ENCODE peak calls at places on chromosome 22, in seven cellular contexts. H is tibial artery, X is suprapubic skin, B is MM.1S, F is dorsolateral prefrontal cortex, P is body of pancreas, N is lower lobe of right lung. R is an unnamed sample.

GRCh38 chr22:42904049-42904448 is 47.0 kb upstream of the ARFGAP3 start:
- DNase-seq in N (no peak), X (no peak), H (no peak), P (no peak), F (no peak), B (no peak), R (no peak)

GRCh38 chr22:31248138-31248745 is 36.1 kb downstream of the LIMK2 start:
- DNase-seq in H (peak; percentile 78), B (peak; percentile 43), P (peak; percentile 83), X (peak; percentile 88), F (peak; percentile 43), N (peak; percentile 82), R (peak; percentile 76)

GRCh38 chr22:44091021-44091721 is 67.1 kb downstream of the PARVB start:
- DNase-seq in B (no peak), F (peak; percentile 41), X (no peak), N (no peak), P (no peak), H (no peak), R (no peak)

GRCh38 chr22:24969588-24970301 is 17.2 kb downstream of the KIAA1671 start:
- DNase-seq in P (peak; percentile 37), H (peak; percentile 77), B (no peak), X (no peak), F (no peak), N (no peak), R (peak; percentile 64)

GRCh38 chr22:42217019-42217751 is 53.3 kb downstream of the TCF20 start:
- DNase-seq in B (no peak), H (no peak), X (no peak), P (no peak), N (no peak), F (no peak), R (no peak)

GRCh38 chr22:50315289-50316113 is 8.1 kb upstream of the PLXNB2 start:
- DNase-seq in X (no peak), B (peak; percentile 40), H (no peak), F (no peak), N (no peak), P (no peak), R (no peak)

GRCh38 chr22:36184433-36185035 is 17.1 kb downstream of the APOL4 start:
- DNase-seq in B (no peak), H (no peak), N (no peak), P (peak; percentile 27), F (peak; percentile 64), X (no peak), R (no peak)

GRCh38 chr22:43152001-43152354 is 619 bp downstream of the TSPO start:
- DNase-seq in H (no peak), N (no peak), X (no peak), B (no peak), P (no peak), F (no peak), R (no peak)

GRCh38 chr22:29830585-29830984 is 7.5 kb downstream of the ASCC2 start:
- DNase-seq in H (no peak), F (no peak), N (no peak), B (no peak), P (no peak), X (no peak), R (peak; percentile 68)

GRCh38 chr22:42635531-42635930 is 4.9 kb downstream of the ATP5MGL start:
- DNase-seq in P (no peak), X (peak; percentile 86), B (no peak), F (no peak), H (peak; percentile 93), N (no peak), R (peak; percentile 61)

GRCh38 chr22:17472886-17473285 is 90.4 kb upstream of the SLC25A18 start:
- DNase-seq in X (no peak), N (no peak), P (no peak), F (no peak), B (no peak), H (no peak), R (no peak)

GRCh38 chr22:28562324-28562723 is 117.3 kb downstream of the TTC28 start:
- DNase-seq in F (no peak), X (no peak), H (no peak), P (no peak), N (no peak), B (peak; percentile 50), R (no peak)

GRCh38 chr22:19857382-19857781 is 2.7 kb upstream of the GNB1L start:
- DNase-seq in N (no peak), B (no peak), H (no peak), F (no peak), X (no peak), P (no peak), R (no peak)

GRCh38 chr22:19854778-19855503 is at the start of the genes GNB1L and RTL10:
- DNase-seq in X (peak; percentile 96), N (peak; percentile 99), B (peak; percentile 98), H (peak; percentile 95), P (peak; percentile 98), F (peak; percentile 93), R (peak; percentile 98)

GRCh38 chr22:19853879-19854777 is 546 bp downstream of the GNB1L start:
- DNase-seq in P (peak; percentile 25), X (no peak), H (peak; percentile 19), N (peak; percentile 53), B (peak; percentile 22), F (no peak), R (no peak)

GRCh38 chr22:19853058-19853878 is 1.4 kb downstream of the GNB1L start:
- DNase-seq in P (no peak), F (no peak), B (no peak), X (no peak), N (no peak), H (no peak), R (no peak)

GRCh38 chr22:19855504-19856409 is 1.1 kb upstream of the GNB1L start:
- DNase-seq in F (no peak), P (peak; percentile 74), H (peak; percentile 54), X (no peak), N (peak; percentile 79), B (peak; percentile 68), R (no peak)
- H3K27me3 ChIP-seq in F (no peaks in the 10 kb centered on the region), P (no peaks in the 10 kb centered on the region), H (no peaks in the 10 kb centered on the region), X (no peaks in the 10 kb centered on the region), N (no peaks in the 10 kb centered on the region), B (no peaks in the 10 kb centered on the region), R (no peaks in the 10 kb centered on the region)

GRCh38 chr22:27100323-27100722 is 442.9 kb downstream of the MIAT start:
- DNase-seq in N (no peak), X (no peak), H (no peak), P (no peak), B (no peak), F (no peak), R (peak; percentile 52)

GRCh38 chr22:27099896-27100295 is 442.5 kb downstream of the MIAT start:
- DNase-seq in X (no peak), B (no peak), N (no peak), F (no peak), H (no peak), P (no peak), R (no peak)

GRCh38 chr22:27097933-27098332 is 440.5 kb downstream of the MIAT start:
- DNase-seq in B (no peak), H (no peak), F (no peak), N (no peak), X (no peak), P (no peak), R (no peak)

GRCh38 chr22:27100789-27101188 is 443.4 kb downstream of the MIAT start:
- DNase-seq in N (no peak), X (no peak), P (no peak), F (no peak), B (no peak), H (no peak), R (no peak)

DNA sequence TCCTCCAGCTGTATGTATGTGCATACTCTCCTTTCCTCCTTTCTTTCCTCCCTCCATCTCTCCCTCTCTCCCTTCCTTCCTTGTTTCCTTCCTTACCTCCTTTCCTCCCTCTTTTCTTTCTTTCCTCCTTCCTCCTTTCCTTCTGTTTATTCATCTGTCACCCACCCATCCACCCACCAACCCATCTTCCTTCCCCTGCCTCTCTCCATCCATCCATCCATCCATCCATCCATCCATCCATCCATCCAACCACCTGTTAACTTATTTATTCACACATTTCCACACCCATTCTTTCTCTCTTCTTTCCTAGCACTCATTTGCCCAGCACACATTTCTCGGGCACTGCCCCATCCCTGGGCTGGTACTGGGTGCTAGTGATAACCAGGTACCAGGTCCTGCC is 443.9 kb downstream of the MIAT start:
- DNase-seq in P (no peak), B (no peak), X (no peak), H (no peak), F (no peak), N (no peak), R (no peak)
- H3K4me3 ChIP-seq in P (no peak overlapping the region), B (no peak overlapping the region), X (no peak overlapping the region), H (no peak overlapping the region), F (no peak overlapping the region), N (no peak overlapping the region), R (no peak overlapping the region)

GRCh38 chr22:37244922-37245722 is 1.1 kb upstream of the RAC2 start:
- DNase-seq in N (peak; percentile 41), B (peak; percentile 89), F (no peak), X (peak; percentile 72), H (no peak), P (no peak), R (no peak)
- H3K27me3 ChIP-seq in N (peaks cover 31% of the 10 kb centered on the region), B (no peaks in the 10 kb centered on the region), F (peaks cover 3% of the 10 kb centered on the region), X (peaks cover 55% of the 10 kb centered on the region), H (no peaks in the 10 kb centered on the region), P (peaks cover 7% of the 10 kb centered on the region), R (peaks cover 65% of the 10 kb centered on the region)

GRCh38 chr22:46945481-46945880 is 183.0 kb downstream of the TBC1D22A start:
- DNase-seq in P (no peak), X (no peak), F (no peak), B (no peak), H (no peak), N (no peak), R (no peak)

GRCh38 chr22:46947516-46948260 is 185.2 kb downstream of the TBC1D22A start:
- DNase-seq in P (no peak), H (no peak), N (no peak), X (no peak), F (no peak), B (no peak), R (no peak)

GRCh38 chr22:46941958-46942815 is 179.7 kb downstream of the TBC1D22A start:
- DNase-seq in B (no peak), F (no peak), H (no peak), P (no peak), N (no peak), X (peak; percentile 52), R (peak; percentile 42)

GRCh38 chr22:46946383-46946965 is 184.0 kb downstream of the TBC1D22A start:
- DNase-seq in F (no peak), P (no peak), B (no peak), X (no peak), H (no peak), N (no peak), R (no peak)

DNA sequence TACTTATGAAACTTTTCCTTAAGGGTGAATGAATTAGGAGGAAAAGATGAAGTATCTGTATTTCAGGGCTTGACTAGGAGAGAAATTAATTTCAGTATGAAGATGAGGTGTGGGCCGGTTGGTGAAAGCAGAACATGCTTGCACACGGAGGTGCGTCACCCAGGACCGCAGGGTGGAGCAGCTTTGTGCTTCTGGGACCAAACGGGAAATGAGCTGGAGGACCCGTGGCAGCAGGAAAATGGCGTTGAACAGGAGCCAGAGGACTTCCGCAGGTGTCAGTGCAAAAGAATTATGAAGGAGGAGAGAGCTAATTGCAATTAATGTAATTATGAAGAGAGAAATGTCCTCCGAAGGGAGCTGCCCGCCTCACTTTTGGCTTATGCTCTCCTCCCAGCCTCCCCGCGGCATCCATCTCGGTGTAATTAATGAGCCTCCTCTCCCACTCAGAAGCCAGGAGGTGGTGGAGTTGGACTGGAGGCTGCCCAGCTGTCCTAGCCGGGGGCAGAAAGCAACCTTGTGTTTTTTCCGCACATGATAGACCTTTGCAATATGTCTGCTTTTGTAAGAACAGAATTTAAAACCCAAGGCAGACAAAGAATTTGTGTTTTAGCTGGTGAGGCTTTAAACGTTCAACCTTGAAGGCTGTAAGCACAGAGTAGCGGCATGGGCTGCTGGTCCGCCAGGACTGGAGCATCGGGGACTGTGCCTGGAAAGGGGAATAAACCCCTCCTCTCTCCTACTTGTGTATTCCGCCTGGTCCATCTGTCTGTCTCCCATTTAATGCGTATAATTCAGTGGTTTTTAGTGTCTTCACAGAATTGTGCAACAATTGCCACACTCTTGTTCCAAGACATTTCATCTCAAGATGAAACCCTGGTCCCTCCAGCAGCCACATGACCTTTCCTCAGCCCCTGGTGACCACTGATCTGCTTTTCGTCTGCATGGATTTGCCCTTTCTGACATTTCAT is 180.7 kb downstream of the TBC1D22A start:
- DNase-seq in F (no peak), X (no peak), B (no peak), H (no peak), P (no peak), N (peak; percentile 76), R (peak; percentile 41)
- H3K4me3 ChIP-seq in F (no peak overlapping the region), X (no peak overlapping the region), B (no peak overlapping the region), H (no peak overlapping the region), P (no peak overlapping the region), N (peak overlapping the region; percentile 27), R (peak overlapping the region; percentile 40)